ENCODE peak calls at places on chromosomes 3 and 15, in seven cellular contexts. V is activated T-cell treated with anti-CD3 and anti-CD28 coated beads, Interleukin-2, amount 50 U/mL, for 4 hours; O is central memory CD8-positive, alpha-beta T cell; W is thoracic aorta; B is sciatic nerve; P is left colon; I is left lung. K is an unnamed sample.
A peak's percentile ranks its signal among the peaks of the same experiment; 100 is the strongest.

GRCh38 chr3:154931484-154931883 is 148.6 kb upstream of the MME start:
- ATAC-seq in V (no peak), O (no peak), W (no peak), B (peak; percentile 84), P (no peak), I (no peak), K (no peak)

GRCh38 chr15:61584410-61584809 is 355.3 kb upstream of the RORA start:
- ATAC-seq in V (no peak), O (no peak), W (no peak), B (no peak), P (no peak), I (no peak), K (no peak)

GRCh38 chr15:41877631-41878354 is 16.1 kb downstream of the SPTBN5 start:
- ATAC-seq in V (no peak), O (no peak), W (no peak), B (no peak), P (no peak), I (no peak), K (peak; percentile 17)

GRCh38 chr3:129576514-129577345 is 29.7 kb downstream of the PLXND1 start:
- ATAC-seq in V (peak; percentile 75), O (peak; percentile 91), W (no peak), B (peak; percentile 62), P (peak; percentile 81), I (peak; percentile 35), K (peak; percentile 24)

GRCh38 chr3:14877404-14877803 is 58.6 kb downstream of the FGD5 start:
- ATAC-seq in V (no peak), O (no peak), W (peak; percentile 20), B (peak; percentile 4), P (no peak), I (no peak), K (no peak)

GRCh38 chr3:50274371-50275104 is 4.3 kb upstream of the LSMEM2 start:
- ATAC-seq in V (peak; percentile 16), O (peak; percentile 52), W (no peak), B (peak; percentile 34), P (peak; percentile 43), I (peak; percentile 35), K (peak; percentile 37)

GRCh38 chr3:177124882-177125281 is 72.4 kb downstream of the TBL1XR1 start:
- ATAC-seq in V (peak; percentile 48), O (no peak), W (no peak), B (no peak), P (no peak), I (no peak), K (no peak)

GRCh38 chr3:107641572-107642307 is 119.0 kb downstream of the BBX start:
- ATAC-seq in V (no peak), O (no peak), W (no peak), B (peak; percentile 70), P (no peak), I (no peak), K (no peak)

GRCh38 chr3:71281173-71281738 is 302.3 kb downstream of the FOXP1 start:
- ATAC-seq in V (no peak), O (no peak), W (no peak), B (no peak), P (no peak), I (peak; percentile 70), K (no peak)